ENCODE peak calls at places on chromosomes 13 and 19, in ten cellular contexts. X is endodermal cell; Z is HepG2; L is bronchial epithelial cell; E is CD8-positive, alpha-beta T cell; J is GM12878; N is Peyer's patch; D is thoracic aorta; R is GM23338; K is uterus. I is an unnamed sample. For H3K36me3, the result is how much of the 10 kb centered on the place peaks cover.

GRCh38 chr19:15280048-15280725 is 47.9 kb upstream of the EPHX3 start:
- DNase-seq in X (no peak), L (no peak), D (no peak), Z (no peak), E (no peak), K (no peak), N (no peak), J (no peak), R (no peak), I (no peak)

GRCh38 chr19:38182536-38183210 is 41.3 kb downstream of the DPF1 start:
- DNase-seq in J (no peak), K (no peak), X (no peak), N (no peak), L (no peak), Z (no peak), D (no peak), R (no peak), E (no peak), I (no peak)

GRCh38 chr13:51249254-51249653 is 27.1 kb downstream of the FAM124A start:
- DNase-seq in X (no peak), E (no peak), J (no peak), K (no peak), R (peak), Z (no peak), D (no peak), N (no peak), L (peak), I (no peak)

GRCh38 chr19:3034845-3035541 is 5.9 kb upstream of the TLE2 start:
- DNase-seq in L (peak), K (peak), Z (no peak), J (peak), E (no peak), R (peak), N (peak), X (no peak), D (no peak), I (no peak)

GRCh38 chr19:11281336-11282049 is 14.5 kb upstream of the TSPAN16 start:
- DNase-seq in D (no peak), N (no peak), E (no peak), K (no peak), Z (no peak), J (no peak), R (no peak), L (peak), X (no peak), I (no peak)

GRCh38 chr13:43782686-43783085 is 4.1 kb downstream of the ENOX1 start:
- DNase-seq in L (peak), E (no peak), R (no peak), J (no peak), X (no peak), N (no peak), Z (no peak), D (no peak), K (no peak), I (no peak)

GRCh38 chr13:44142540-44142867 is 231.1 kb upstream of the SERP2 start:
- DNase-seq in R (peak), E (no peak), J (no peak), K (no peak), X (no peak), D (no peak), Z (no peak), L (no peak), N (no peak), I (no peak)

GRCh38 chr13:70829748-70830147 is 721.5 kb upstream of the KLHL1 start:
- DNase-seq in N (no peak), R (no peak), Z (no peak), J (no peak), E (no peak), X (no peak), D (no peak), K (no peak), L (no peak), I (no peak)

GRCh38 chr13:46962286-46962941 is 65.6 kb upstream of the HTR2A start:
- DNase-seq in L (peak), R (peak), J (no peak), E (no peak), X (no peak), K (no peak), N (no peak), D (no peak), Z (no peak), I (no peak)

DNA sequence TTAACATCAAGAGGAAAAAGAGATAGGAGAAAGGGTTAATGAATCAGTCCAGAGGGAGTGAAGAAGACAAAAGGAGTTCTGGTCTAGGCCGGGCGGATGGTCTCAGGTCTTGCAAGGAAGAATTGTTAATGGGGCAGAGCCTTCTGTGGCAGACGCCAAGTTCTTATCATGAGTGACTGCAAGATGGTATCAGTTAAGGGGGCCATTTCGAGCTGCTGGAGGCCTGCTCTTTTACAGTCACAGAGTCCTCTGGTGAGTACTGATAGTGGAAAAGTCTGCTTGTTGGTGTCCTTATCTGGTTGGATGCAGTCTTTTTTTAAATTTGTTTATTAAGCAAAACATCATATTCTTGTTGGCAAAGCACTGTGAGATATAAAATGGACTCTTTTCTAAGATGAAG is 590.9 kb upstream of the SGCG start:
- DNase-seq in Z (no peak), N (no peak), J (no peak), E (no peak), X (no peak), D (no peak), R (no peak), K (no peak), L (no peak), I (no peak)
- H3K4me3 ChIP-seq in Z (no peak), N (no peak), J (no peak), E (no peak), X (no peak), D (no peak), R (no peak), K (no peak), L (no peak), I (no peak)

DNA sequence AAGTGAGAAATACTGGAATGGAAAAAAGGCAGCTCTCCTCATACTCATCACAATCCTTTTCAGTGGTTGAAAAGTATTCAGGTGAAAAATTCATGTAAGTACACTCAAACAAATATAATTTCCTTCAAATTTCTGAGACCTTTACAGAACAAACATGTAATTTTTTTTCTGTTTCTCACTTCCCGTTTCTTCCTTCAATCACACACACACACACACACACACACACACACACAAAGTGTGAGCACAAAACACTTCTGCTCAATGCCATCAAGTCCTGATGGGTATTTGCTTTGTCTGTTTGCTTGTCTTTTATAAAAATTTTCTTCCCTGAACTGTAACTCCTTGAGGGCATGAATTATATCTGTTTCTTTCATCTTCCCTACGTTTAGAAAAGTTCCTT is 110.6 kb downstream of the LIG4 start:
- DNase-seq in K (no peak), D (no peak), X (no peak), E (no peak), J (no peak), R (no peak), L (no peak), N (no peak), Z (no peak), I (no peak)
- TF ChIP-seq CTCF in K (no peak), D (no peak), X (no peak), E (no peak), J (no peak), R (no peak), L (no peak), N (no peak), Z (no peak), I (no peak)

DNA sequence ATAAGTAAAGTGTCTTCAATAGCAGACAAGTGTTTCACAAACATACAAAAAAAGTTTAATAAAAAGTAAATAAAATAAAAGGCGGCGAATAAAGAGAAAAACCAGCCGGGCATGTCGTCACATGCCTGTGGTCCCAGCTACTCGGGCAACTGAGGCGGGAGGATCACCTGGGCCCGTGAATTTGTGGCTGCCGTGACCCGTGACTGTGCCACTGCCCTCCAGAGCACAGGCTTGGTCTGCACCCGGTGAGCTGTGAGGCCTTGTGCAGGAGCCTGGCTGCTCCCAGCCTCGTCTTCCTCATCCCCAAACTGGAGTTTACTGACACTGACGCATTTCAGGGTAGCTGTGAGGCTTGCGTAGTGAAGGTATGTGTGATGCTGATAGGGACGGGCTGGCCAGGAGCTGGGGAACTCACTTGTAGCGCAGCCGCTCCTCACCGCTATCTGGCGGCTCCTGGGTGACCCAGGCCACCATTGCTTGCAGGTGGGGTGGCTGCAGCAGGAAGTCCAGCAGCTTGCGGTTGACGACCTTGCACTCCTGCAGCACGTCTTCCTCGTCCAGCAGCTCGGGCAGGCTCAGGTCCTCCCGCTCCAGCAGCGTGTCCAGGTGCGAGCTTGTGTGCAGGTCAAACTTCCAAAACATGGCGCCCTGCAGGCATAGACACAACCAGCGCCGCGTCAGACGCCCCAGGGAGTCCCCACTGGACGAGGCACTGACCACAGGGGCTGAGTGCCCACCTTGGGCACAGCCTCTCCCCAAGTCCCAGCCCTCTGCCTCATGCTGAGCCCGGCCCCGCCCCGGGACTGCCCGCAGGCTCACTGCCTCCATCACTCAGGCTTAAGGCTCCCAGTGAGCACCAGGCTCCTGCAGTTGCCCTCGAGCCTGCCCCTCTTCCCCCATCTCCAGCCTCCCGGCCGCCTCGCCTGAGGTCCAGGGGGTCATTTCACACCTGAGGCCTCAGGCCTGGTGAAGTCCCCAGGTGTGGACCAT is 12.1 kb downstream of the PPP6R1 start:
- DNase-seq in X (no peak), L (no peak), K (no peak), N (no peak), D (no peak), R (no peak), E (no peak), Z (no peak), J (no peak), I (no peak)
- H3K36me3 ChIP-seq in X (under half), L (under half), K (under half), N (under half), D (under half), R (under half), E (half or more), Z (under half), J (half or more), I (half or more)

GRCh38 chr13:24528816-24529398 is 16.3 kb upstream of the PARP4 start:
- DNase-seq in Z (no peak), L (no peak), D (no peak), J (no peak), R (peak), K (no peak), N (no peak), X (no peak), E (no peak), I (no peak)

DNA sequence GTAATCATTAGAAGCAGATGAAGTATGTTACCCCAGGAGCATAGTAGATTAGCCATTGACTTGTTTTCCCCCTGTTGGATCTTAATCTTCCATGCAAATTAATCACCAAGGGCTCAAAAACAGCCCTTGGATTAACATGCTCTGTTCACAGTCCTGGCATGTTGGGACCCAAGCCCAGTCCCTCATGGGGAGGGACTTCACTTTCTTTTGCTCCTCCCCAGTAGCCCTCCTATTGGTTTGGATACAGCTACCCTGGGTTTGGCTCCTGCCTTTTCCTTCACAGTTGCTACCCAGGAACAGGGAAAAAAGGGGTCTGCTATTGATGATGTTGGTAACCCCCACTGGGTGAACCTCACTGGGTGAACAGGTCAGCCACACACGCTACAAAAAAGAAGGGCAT is 16.9 kb upstream of the PARP4 start:
- DNase-seq in X (no peak), N (no peak), Z (no peak), L (no peak), K (no peak), E (no peak), R (no peak), D (no peak), J (no peak), I (no peak)
- H3K4me3 ChIP-seq in X (no peak), N (no peak), Z (no peak), L (no peak), K (no peak), E (no peak), R (peak), D (no peak), J (no peak), I (no peak)

GRCh38 chr13:60617863-60618733 is 221.1 kb downstream of the TDRD3 start:
- DNase-seq in E (no peak), K (no peak), Z (peak), X (peak), D (no peak), L (peak), R (peak), N (no peak), J (no peak), I (no peak)
- TF ChIP-seq CTCF in E (no peak), K (no peak), Z (peak), X (peak), D (no peak), L (peak), R (peak), N (no peak), J (no peak), I (no peak)

I was measured in GM06990.